ENCODE peak calls at places on chromosomes 16 and 17, in nine cellular contexts. W is adrenal gland, M is mucosa of descending colon, I is osteoblast, Y is heart left ventricle, V is tibial artery, B is brain microvascular endothelial cell, O is left ventricle myocardium inferior, G is mesothelial cell of epicardium. X is an unnamed sample.
A peak's percentile ranks its signal among the peaks of the same experiment; 100 is the strongest.

GRCh38 chr16:21673469-21673868 is 9.7 kb downstream of the OTOA start:
- DNase-seq in W (no peak), M (no peak), I (no peak), Y (no peak), V (no peak), B (no peak), O (no peak), G (no peak), X (no peak)

GRCh38 chr17:66493283-66494019 is 191.0 kb downstream of the PRKCA start:
- DNase-seq in W (no peak), M (no peak), I (no peak), Y (no peak), V (no peak), B (peak; percentile 73), O (no peak), G (no peak), X (no peak)

GRCh38 chr16:17070882-17071592 is 399.7 kb downstream of the XYLT1 start:
- DNase-seq in W (peak; percentile 24), M (peak; percentile 83), I (no peak), Y (peak; percentile 15), V (no peak), B (no peak), O (no peak), G (no peak), X (peak; percentile 29)

GRCh38 chr16:25051446-25052160 is 36.4 kb upstream of the ARHGAP17 start:
- DNase-seq in W (no peak), M (no peak), I (no peak), Y (no peak), V (no peak), B (peak; percentile 69), O (no peak), G (no peak), X (no peak)

GRCh38 chr17:73189417-73190099 is 3.3 kb upstream of the COG1 start:
- DNase-seq in W (peak; percentile 49), M (peak; percentile 55), I (peak; percentile 91), Y (no peak), V (no peak), B (peak; percentile 67), O (no peak), G (no peak), X (no peak)

GRCh38 chr17:63834431-63835166 is 7.1 kb upstream of the FTSJ3 start:
- DNase-seq in W (no peak), M (peak; percentile 67), I (peak; percentile 95), Y (no peak), V (peak; percentile 70), B (peak; percentile 72), O (no peak), G (no peak), X (no peak)

GRCh38 chr17:40499551-40500189 is 1.8 kb downstream of the TNS4 start:
- DNase-seq in W (peak; percentile 84), M (peak; percentile 95), I (peak; percentile 93), Y (peak; percentile 88), V (peak; percentile 96), B (peak; percentile 55), O (peak; percentile 89), G (peak; percentile 73), X (peak; percentile 65)

GRCh38 chr16:70341600-70341999 is 5.1 kb upstream of the DDX19A start:
- DNase-seq in W (no peak), M (no peak), I (no peak), Y (no peak), V (no peak), B (no peak), O (no peak), G (no peak), X (no peak)

GRCh38 chr16:87463722-87464690 is 28.8 kb downstream of the ZCCHC14 start:
- DNase-seq in W (peak; percentile 64), M (peak; percentile 48), I (peak; percentile 93), Y (peak; percentile 71), V (no peak), B (peak; percentile 74), O (no peak), G (no peak), X (no peak)

GRCh38 chr17:74919440-74920305 is 3.4 kb downstream of the USH1G start:
- DNase-seq in W (no peak), M (peak; percentile 24), I (peak; percentile 93), Y (no peak), V (no peak), B (no peak), O (no peak), G (no peak), X (no peak)

GRCh38 chr17:19345486-19346350 is 16.8 kb downstream of the B9D1 start:
- DNase-seq in W (peak; percentile 21), M (no peak), I (peak; percentile 55), Y (no peak), V (peak; percentile 63), B (no peak), O (no peak), G (no peak), X (no peak)

GRCh38 chr17:63191610-63192009 is 225.6 kb downstream of the TANC2 start:
- DNase-seq in W (no peak), M (peak; percentile 5), I (no peak), Y (no peak), V (no peak), B (no peak), O (peak; percentile 25), G (no peak), X (no peak)

GRCh38 chr16:85469929-85470590 is 143.1 kb upstream of the GSE1 start:
- DNase-seq in W (no peak), M (no peak), I (no peak), Y (no peak), V (no peak), B (no peak), O (no peak), G (no peak), X (no peak)

GRCh38 chr16:87829123-87829980 is 40.0 kb downstream of the SLC7A5 start:
- DNase-seq in W (no peak), M (no peak), I (no peak), Y (no peak), V (no peak), B (no peak), O (no peak), G (no peak), X (no peak)

GRCh38 chr17:7839199-7839889 is 5.3 kb downstream of the KDM6B start:
- DNase-seq in W (no peak), M (peak; percentile 94), I (no peak), Y (no peak), V (no peak), B (no peak), O (no peak), G (no peak), X (no peak)

DNA sequence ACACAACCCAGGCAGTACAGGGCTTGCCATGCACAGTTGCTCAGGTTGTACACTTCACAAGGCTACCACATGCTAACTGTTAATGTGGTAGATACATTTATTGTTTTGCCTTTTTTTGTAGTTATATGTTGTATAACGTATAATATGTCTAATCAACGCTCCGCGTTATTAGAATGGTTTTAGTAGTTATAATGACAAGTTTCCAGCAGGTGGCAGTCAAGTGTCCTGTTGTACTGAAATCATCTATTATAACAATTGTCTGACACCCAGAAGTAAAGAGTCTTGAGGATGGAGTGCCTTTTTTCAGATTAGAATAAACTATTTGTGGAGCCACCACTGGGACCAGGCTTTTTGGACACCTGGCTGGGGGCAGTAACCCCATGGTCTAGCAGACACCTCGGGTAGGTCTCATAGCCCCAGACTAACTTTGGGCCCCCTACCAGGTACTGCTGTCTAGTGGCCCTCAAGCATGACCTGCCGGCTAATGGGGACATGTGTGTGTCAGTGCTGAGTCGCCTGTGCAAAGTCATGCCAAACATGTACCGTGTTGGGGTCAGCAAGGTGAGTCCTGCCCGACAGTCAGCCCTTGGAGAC is 32.8 kb downstream of the MYO15A start:
- DNase-seq in W (peak; percentile 49), M (peak; percentile 76), I (peak; percentile 92), Y (peak; percentile 27), V (no peak), B (peak; percentile 53), O (no peak), G (no peak), X (no peak)
- TF ChIP-seq CTCF in W (peak; percentile 66), M (peak; percentile 26), I (peak; percentile 62), Y (peak; percentile 58), V (peak; percentile 57), B (peak; percentile 49), O (peak; percentile 72), G (peak; percentile 69), X (no peak)

DNA sequence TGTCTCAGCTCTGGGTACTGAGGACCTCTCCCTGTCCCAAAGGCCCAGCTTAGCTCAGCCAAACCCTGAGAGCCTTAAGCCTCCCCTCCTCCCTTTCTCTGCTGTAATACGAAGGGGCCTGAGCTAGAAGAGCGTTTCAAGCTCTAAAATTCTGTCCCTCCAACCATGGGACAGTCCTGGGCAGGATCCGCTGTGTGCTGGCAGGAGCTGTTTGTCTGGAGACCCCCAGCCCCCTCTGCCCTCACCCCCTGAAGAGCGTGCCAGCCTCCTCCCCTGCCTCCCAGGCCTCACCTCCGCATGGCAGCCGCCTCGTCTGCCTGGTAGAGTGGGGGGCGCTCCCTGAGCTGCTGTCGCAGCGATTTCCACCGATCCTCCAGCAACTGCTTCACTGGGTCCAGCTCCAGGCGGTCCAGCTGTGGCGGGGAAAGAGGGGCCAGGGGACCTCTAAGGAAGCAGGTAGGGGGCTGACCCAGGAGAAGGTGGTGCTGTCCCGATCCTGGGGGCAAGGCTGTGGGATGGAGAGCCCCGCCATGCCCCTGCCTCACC is 14.7 kb downstream of the UBALD2 start:
- DNase-seq in W (no peak), M (no peak), I (peak; percentile 69), Y (no peak), V (no peak), B (no peak), O (no peak), G (no peak), X (no peak)
- TF ChIP-seq CTCF in W (no peak), M (no peak), I (no peak), Y (no peak), V (no peak), B (no peak), O (peak; percentile 6), G (peak; percentile 34), X (no peak)

DNA sequence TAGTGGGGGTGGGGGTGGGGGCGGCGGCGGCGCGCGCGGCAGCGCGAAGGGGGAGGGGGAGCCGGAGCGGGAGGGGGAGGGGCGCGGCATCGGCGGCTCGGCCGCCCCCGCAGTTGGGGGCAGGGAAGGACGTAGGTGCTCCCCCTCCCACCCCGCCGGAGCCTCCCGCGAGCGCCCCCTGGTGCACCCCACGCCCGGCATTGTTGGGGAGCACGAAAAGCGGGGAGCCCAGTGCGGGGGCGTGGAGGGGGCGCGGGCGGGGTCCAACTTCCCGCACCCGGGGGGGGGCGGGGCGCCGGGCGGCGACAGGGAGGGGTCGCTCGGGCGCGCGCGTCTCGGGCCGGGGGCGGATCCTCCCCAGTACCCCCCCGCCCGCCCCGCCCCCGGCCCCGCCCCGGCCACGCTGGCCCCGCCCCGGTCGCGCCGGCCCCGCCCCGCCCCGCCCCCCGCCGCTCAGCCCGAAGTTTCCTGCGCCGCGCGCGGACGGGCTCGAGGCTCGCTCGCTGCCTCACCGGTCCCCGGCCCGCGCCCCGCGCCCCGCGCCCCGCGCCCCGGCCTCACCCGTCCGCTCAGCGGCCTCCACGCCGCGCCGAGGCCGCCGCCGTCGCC is at the start of gene CACNA1H:
- DNase-seq in W (peak; percentile 57), M (peak; percentile 21), I (peak; percentile 93), Y (no peak), V (no peak), B (no peak), O (peak; percentile 34), G (peak; percentile 73), X (no peak)
- TF ChIP-seq CTCF in W (no peak), M (no peak), I (no peak), Y (no peak), V (peak; percentile 48), B (no peak), O (peak; percentile 43), G (peak; percentile 26), X (no peak)

GRCh38 chr17:50847566-50847965 is 12.2 kb downstream of the WFIKKN2 start:
- DNase-seq in W (no peak), M (no peak), I (no peak), Y (no peak), V (peak; percentile 21), B (no peak), O (no peak), G (no peak), X (no peak)
- TF ChIP-seq CTCF in W (no peak), M (no peak), I (no peak), Y (no peak), V (no peak), B (no peak), O (no peak), G (no peak), X (no peak)

X was measured in omental fat pad.